ENCODE peak calls at places on chromosome 20, in ten cellular contexts. T is upper lobe of right lung, Y is pancreas, U is tibial artery, A is kidney, S is K562, M is choroid plexus epithelial cell, K is colonic mucosa, P is body of pancreas, R is stomach. C is an unnamed sample.

GRCh38 chr20:62511300-62511914 is 35.6 kb upstream of the GATA5 start:
- DNase-seq in A (no peak), Y (no peak), T (no peak), U (no peak), M (no peak), S (no peak), R (no peak), K (no peak), P (no peak), C (no peak)

GRCh38 chr20:7586481-7586880 is 353.8 kb downstream of the HAO1 start:
- DNase-seq in A (no peak), Y (no peak), S (no peak), T (no peak), M (no peak), R (no peak), K (no peak), U (no peak), P (no peak), C (no peak)

GRCh38 chr20:25574411-25574810 is 10.9 kb downstream of the NINL start:
- DNase-seq in R (no peak), U (no peak), K (no peak), Y (no peak), A (no peak), P (no peak), S (peak; percentile 23), M (peak; percentile 79), T (no peak), C (no peak)

GRCh38 chr20:37365760-37366638 is 20.1 kb downstream of the SRC start:
- DNase-seq in M (no peak), S (no peak), A (no peak), U (no peak), K (no peak), Y (no peak), T (peak; percentile 4), P (no peak), R (no peak), C (no peak)

GRCh38 chr20:37328149-37328945 is 17.6 kb upstream of the SRC start:
- DNase-seq in M (no peak), U (no peak), Y (no peak), K (no peak), P (no peak), A (no peak), R (no peak), T (peak; percentile 55), S (no peak), C (no peak)

GRCh38 chr20:25360631-25361286 is 29.9 kb downstream of the ABHD12 start:
- DNase-seq in T (no peak), A (no peak), Y (no peak), R (no peak), M (peak; percentile 86), P (peak; percentile 61), K (no peak), U (no peak), S (peak; percentile 8), C (peak; percentile 7)

GRCh38 chr20:62668441-62669027 is 26.2 kb downstream of the SLCO4A1 start:
- DNase-seq in M (peak; percentile 78), P (peak; percentile 83), Y (no peak), S (peak; percentile 67), U (peak; percentile 62), A (no peak), T (no peak), R (peak; percentile 76), K (peak; percentile 77), C (peak; percentile 54)

GRCh38 chr20:58453391-58453790 is 61.8 kb downstream of the APCDD1L start:
- DNase-seq in U (no peak), M (no peak), S (no peak), Y (no peak), T (no peak), K (no peak), P (no peak), R (no peak), A (no peak), C (no peak)

DNA sequence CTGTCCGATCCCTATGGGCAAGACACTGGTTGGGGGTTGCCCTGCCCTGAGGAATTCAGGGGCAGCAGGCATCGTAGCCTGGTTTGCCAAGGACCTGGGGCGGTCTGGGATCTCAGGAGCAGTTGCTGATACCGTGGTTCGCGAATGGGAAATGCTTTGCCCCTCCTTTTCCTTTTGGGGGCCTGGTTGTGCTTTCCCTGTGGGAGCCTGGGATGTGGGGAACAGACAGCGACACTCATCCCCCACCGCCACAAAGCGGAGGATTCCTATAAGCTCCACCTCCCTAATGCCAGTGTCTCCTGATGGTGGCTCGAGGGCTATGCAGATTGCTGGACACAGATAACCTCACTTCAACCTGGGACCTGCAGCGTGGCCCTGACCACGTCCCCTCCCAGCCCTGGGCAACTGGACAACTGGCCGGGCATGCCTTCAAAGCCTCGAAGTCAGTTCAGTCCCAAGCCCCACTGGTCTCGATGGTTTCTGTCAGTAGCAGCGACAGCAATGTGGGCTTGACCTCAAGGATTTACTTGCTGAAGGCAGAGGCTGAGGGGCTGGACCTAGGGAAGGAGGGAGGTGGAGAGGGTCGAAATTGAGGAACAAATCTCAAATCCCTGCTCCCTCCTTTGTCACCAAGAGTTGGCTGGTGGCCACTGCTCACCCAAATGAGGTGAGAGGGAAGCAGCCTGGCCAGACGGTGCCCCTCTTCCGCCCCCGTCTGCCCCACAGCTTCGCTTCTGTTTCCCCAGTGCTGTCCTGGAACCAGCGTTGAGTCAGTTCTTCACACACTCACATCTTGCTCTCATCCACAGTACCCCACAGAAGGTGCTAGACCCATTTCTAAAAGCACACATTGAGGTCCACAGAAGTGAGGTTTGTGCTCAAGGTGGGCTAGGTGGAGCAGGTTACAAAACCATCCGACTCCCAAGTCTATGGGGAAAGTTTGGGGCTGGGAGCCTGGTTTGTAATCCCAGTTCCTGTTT is 3.5 kb downstream of the CEBPB start:
- DNase-seq in M (peak; percentile 30), U (peak; percentile 45), A (no peak), P (no peak), S (no peak), Y (no peak), T (peak; percentile 78), R (no peak), K (no peak), C (no peak)
- H3K4me3 ChIP-seq in M (peak overlapping the region; percentile 96), U (peak overlapping the region; percentile 59), A (peak overlapping the region; percentile 91), P (peak overlapping the region; percentile 76), S (peak overlapping the region; percentile 95), Y (peak overlapping the region; percentile 97), T (peak overlapping the region; percentile 87), R (peak overlapping the region; percentile 97), K (peak overlapping the region; percentile 85), C (peak overlapping the region; percentile 62)

DNA sequence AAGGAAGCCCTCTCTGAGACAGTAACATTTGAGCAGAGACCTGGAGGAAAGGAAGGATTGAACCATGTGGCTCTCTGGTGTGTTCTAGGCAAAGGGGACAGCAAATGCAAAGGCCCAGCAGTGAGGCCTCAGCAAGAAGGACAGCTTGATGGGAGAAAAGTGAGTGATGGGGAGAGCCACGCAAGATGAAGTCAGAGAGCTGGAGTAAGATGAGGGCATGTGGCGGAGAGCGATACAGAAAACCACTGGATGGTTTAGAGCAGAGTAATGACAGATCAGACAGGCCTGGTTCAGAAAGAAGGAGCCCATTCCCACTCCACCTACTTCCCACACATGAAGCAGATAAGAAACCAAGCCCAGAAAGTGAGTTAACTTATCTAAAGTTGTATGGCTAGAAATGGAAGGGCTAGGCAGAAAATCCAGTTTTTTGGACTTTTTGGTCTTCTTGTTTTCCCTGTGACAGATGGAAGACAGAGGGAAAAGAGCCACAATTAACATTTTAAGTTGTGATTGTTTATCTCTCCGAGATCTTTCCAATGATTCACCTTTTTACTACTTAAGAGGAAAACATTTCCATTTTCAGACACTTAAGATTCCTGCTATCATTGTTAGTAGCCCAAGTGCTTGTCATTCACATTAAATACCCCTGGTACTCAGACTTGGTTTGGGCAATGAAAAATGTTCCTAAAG is 723 bp upstream of the SNPH start:
- DNase-seq in K (no peak), M (no peak), T (no peak), U (no peak), R (no peak), A (no peak), Y (no peak), S (peak; percentile 77), P (no peak), C (no peak)
- H3K4me3 ChIP-seq in K (no peak overlapping the region), M (peak overlapping the region; percentile 80), T (peak overlapping the region; percentile 80), U (peak overlapping the region; percentile 91), R (peak overlapping the region; percentile 96), A (peak overlapping the region; percentile 52), Y (no peak overlapping the region), S (peak overlapping the region; percentile 55), P (no peak overlapping the region), C (peak overlapping the region; percentile 57)

GRCh38 chr20:57266251-57267157 is at the start of gene BMP7:
- DNase-seq in P (no peak), K (peak; percentile 24), S (no peak), A (peak; percentile 66), R (no peak), M (no peak), Y (peak; percentile 55), U (no peak), T (no peak), C (peak; percentile 80)

GRCh38 chr20:57264151-57264792 is 2.2 kb downstream of the BMP7 start:
- DNase-seq in Y (peak; percentile 62), K (no peak), U (no peak), T (no peak), M (peak; percentile 11), A (no peak), S (peak; percentile 10), P (peak; percentile 27), R (peak; percentile 73), C (no peak)

GRCh38 chr20:57267158-57267821 is 849 bp upstream of the BMP7 start:
- DNase-seq in Y (no peak), S (no peak), M (no peak), A (no peak), K (no peak), T (no peak), P (no peak), U (no peak), R (no peak), C (no peak)

GRCh38 chr20:57264908-57265648 is 1.4 kb downstream of the BMP7 start:
- DNase-seq in S (no peak), A (no peak), M (no peak), T (no peak), U (no peak), Y (peak; percentile 67), K (no peak), R (no peak), P (no peak), C (no peak)

DNA sequence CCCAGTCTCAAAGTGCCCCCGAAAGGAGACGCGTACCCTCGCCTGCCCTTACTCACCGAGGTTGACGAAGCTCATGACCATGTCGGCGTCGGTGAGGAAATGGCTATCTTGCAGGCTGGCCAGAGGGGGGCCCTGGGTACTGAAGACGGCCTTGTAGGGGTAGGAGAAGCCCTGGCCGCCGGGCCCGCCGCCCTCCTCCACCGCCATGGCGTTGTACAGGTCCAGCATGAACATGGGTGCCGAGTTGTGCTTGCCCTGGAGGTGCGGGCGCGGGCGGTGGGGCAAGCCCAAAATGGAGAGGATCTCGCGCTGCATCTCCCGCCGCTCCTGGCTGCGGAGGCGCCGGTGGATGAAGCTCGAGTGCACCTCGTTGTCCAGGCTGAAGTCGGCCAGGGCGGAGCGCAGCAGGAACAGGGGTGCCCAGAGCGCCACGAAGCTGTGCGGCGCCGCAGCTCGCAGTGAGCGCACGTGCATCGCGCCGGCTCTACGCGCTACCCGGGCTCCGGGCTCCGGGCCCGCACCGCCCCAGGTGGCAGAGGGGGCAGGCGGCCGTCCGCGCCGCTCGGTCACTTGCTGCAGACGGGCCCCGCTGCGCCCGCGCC is 691 bp downstream of the BMP7 start:
- DNase-seq in T (no peak), M (no peak), A (peak; percentile 49), R (no peak), K (no peak), P (no peak), Y (peak; percentile 75), S (no peak), U (no peak), C (peak; percentile 61)
- H3K4me3 ChIP-seq in T (peak overlapping the region; percentile 29), M (no peak overlapping the region), A (no peak overlapping the region), R (peak overlapping the region; percentile 41), K (peak overlapping the region; percentile 20), P (no peak overlapping the region), Y (no peak overlapping the region), S (no peak overlapping the region), U (no peak overlapping the region), C (peak overlapping the region; percentile 67)

GRCh38 chr20:23033918-23034317 is 1.2 kb upstream of the SSTR4 start:
- DNase-seq in M (no peak), R (no peak), A (no peak), U (no peak), K (no peak), Y (no peak), P (no peak), T (no peak), S (no peak), C (no peak)

GRCh38 chr20:23037017-23037481 is 1.9 kb downstream of the SSTR4 start:
- DNase-seq in K (no peak), U (no peak), M (no peak), P (no peak), S (no peak), T (no peak), Y (no peak), R (no peak), A (no peak), C (no peak)

GRCh38 chr20:23036371-23036770 is 1.3 kb downstream of the SSTR4 start:
- DNase-seq in P (no peak), Y (no peak), T (no peak), K (no peak), U (no peak), A (no peak), M (no peak), S (no peak), R (no peak), C (no peak)

GRCh38 chr20:23034721-23035671 is at the start of gene SSTR4:
- DNase-seq in U (no peak), A (no peak), S (no peak), P (no peak), R (no peak), M (no peak), Y (peak; percentile 55), T (no peak), K (no peak), C (no peak)

GRCh38 chr20:23035731-23036130 is 619 bp downstream of the SSTR4 start:
- DNase-seq in Y (peak; percentile 52), S (no peak), U (no peak), A (no peak), R (no peak), T (no peak), M (no peak), P (no peak), K (no peak), C (no peak)
- H3K4me3 ChIP-seq in Y (no peak overlapping the region), S (no peak overlapping the region), U (no peak overlapping the region), A (no peak overlapping the region), R (peak overlapping the region; percentile 15), T (no peak overlapping the region), M (no peak overlapping the region), P (no peak overlapping the region), K (no peak overlapping the region), C (no peak overlapping the region)